ENCODE peak calls at places on chromosomes 12 and 14, in ten cellular contexts. I, N, Y, X, S, L, G, R, Q and B are unnamed samples.

GRCh38 chr12:41336041-41336552 is 148.0 kb downstream of the PDZRN4 start:
- DNase-seq in I (no peak), N (no peak), Y (no peak), X (no peak), S (no peak), L (no peak), G (no peak), R (no peak), Q (no peak), B (no peak)

GRCh38 chr12:52349196-52349595 is 18.1 kb downstream of the KRT85 start:
- DNase-seq in I (no peak), N (peak), Y (no peak), X (no peak), S (no peak), L (peak), G (no peak), R (peak), Q (no peak), B (peak)

GRCh38 chr12:29191267-29191889 is 42.3 kb downstream of the FAR2 start:
- DNase-seq in I (no peak), N (no peak), Y (no peak), X (no peak), S (no peak), L (no peak), G (no peak), R (no peak), Q (no peak), B (no peak)

GRCh38 chr14:50396636-50397460 is at the start of gene CDKL1:
- DNase-seq in I (peak), N (peak), Y (peak), X (peak), S (peak), L (peak), G (peak), R (no peak), Q (no peak), B (peak)

GRCh38 chr12:93698307-93699092 is 21.3 kb downstream of the CRADD start:
- DNase-seq in I (no peak), N (no peak), Y (no peak), X (no peak), S (no peak), L (peak), G (no peak), R (no peak), Q (no peak), B (no peak)

GRCh38 chr12:9925746-9926393 is 6.3 kb downstream of the CLEC2A start:
- DNase-seq in I (peak), N (peak), Y (no peak), X (peak), S (no peak), L (peak), G (no peak), R (no peak), Q (no peak), B (peak)

GRCh38 chr14:76424359-76424758 is 48.4 kb downstream of the ESRRB start:
- DNase-seq in I (no peak), N (no peak), Y (no peak), X (no peak), S (no peak), L (no peak), G (no peak), R (no peak), Q (no peak), B (no peak)

GRCh38 chr14:102187044-102187443 is 47.3 kb downstream of the WDR20 start:
- DNase-seq in I (peak), N (peak), Y (no peak), X (no peak), S (no peak), L (peak), G (peak), R (no peak), Q (no peak), B (peak)

GRCh38 chr14:25111061-25111601 is 61.2 kb upstream of the STXBP6 start:
- DNase-seq in I (peak), N (peak), Y (no peak), X (no peak), S (no peak), L (peak), G (peak), R (no peak), Q (no peak), B (peak)

GRCh38 chr12:31118347-31118830 is 44.7 kb downstream of the DDX11 start:
- DNase-seq in I (no peak), N (no peak), Y (no peak), X (peak), S (no peak), L (peak), G (no peak), R (no peak), Q (no peak), B (no peak)

GRCh38 chr12:68489273-68489672 is 121.4 kb upstream of the RAP1B start:
- DNase-seq in I (no peak), N (no peak), Y (no peak), X (no peak), S (no peak), L (no peak), G (no peak), R (no peak), Q (no peak), B (no peak)

GRCh38 chr14:97138801-97139200 is 341.6 kb downstream of the VRK1 start:
- DNase-seq in I (no peak), N (no peak), Y (no peak), X (no peak), S (no peak), L (no peak), G (no peak), R (no peak), Q (no peak), B (no peak)

GRCh38 chr12:132493482-132494178 is 3.7 kb downstream of the FBRSL1 start:
- DNase-seq in I (no peak), N (no peak), Y (no peak), X (no peak), S (no peak), L (no peak), G (no peak), R (no peak), Q (no peak), B (no peak)

GRCh38 chr14:101797785-101798342 is 36.4 kb downstream of the PPP2R5C start:
- DNase-seq in I (no peak), N (no peak), Y (no peak), X (no peak), S (no peak), L (no peak), G (no peak), R (no peak), Q (no peak), B (no peak)

GRCh38 chr12:109461049-109461845 is 15.9 kb downstream of the KCTD10 start:
- DNase-seq in I (no peak), N (peak), Y (no peak), X (no peak), S (no peak), L (peak), G (no peak), R (no peak), Q (no peak), B (no peak)

GRCh38 chr12:101414533-101415119 is 7.1 kb upstream of the ARL1 start:
- DNase-seq in I (peak), N (peak), Y (no peak), X (peak), S (no peak), L (peak), G (peak), R (no peak), Q (no peak), B (peak)

GRCh38 chr12:7076493-7076892 is 15.8 kb downstream of the C1R start:
- DNase-seq in I (no peak), N (no peak), Y (no peak), X (no peak), S (no peak), L (no peak), G (no peak), R (no peak), Q (no peak), B (no peak)

GRCh38 chr12:106282457-106283097 is 20.0 kb upstream of the TCP11L2 start:
- DNase-seq in I (no peak), N (no peak), Y (no peak), X (peak), S (peak), L (peak), G (peak), R (peak), Q (no peak), B (peak)

GRCh38 chr14:34322940-34323418 is 139.1 kb downstream of the SPTSSA start:
- DNase-seq in I (no peak), N (no peak), Y (peak), X (peak), S (peak), L (peak), G (peak), R (peak), Q (peak), B (peak)

GRCh38 chr14:88417594-88417993 is 32.1 kb downstream of the SPATA7 start:
- DNase-seq in I (no peak), N (no peak), Y (no peak), X (no peak), S (no peak), L (no peak), G (no peak), R (no peak), Q (no peak), B (no peak)

GRCh38 chr14:87233806-87234384 is 759.1 kb downstream of the GALC start:
- DNase-seq in I (no peak), N (no peak), Y (no peak), X (no peak), S (no peak), L (no peak), G (no peak), R (no peak), Q (no peak), B (peak)

GRCh38 chr12:45669762-45670161 is 59.7 kb upstream of the ARID2 start:
- DNase-seq in I (no peak), N (no peak), Y (no peak), X (no peak), S (no peak), L (no peak), G (no peak), R (no peak), Q (no peak), B (no peak)

GRCh38 chr14:92599786-92600185 is 86.2 kb downstream of the RIN3 start:
- DNase-seq in I (no peak), N (no peak), Y (no peak), X (no peak), S (no peak), L (peak), G (no peak), R (no peak), Q (no peak), B (no peak)

GRCh38 chr12:107335802-107336570 is 242.6 kb upstream of the CRY1 start:
- DNase-seq in I (no peak), N (no peak), Y (no peak), X (no peak), S (no peak), L (no peak), G (peak), R (no peak), Q (no peak), B (no peak)

GRCh38 chr12:89906178-89906577 is 197.5 kb upstream of the ATP2B1 start:
- DNase-seq in I (no peak), N (no peak), Y (no peak), X (no peak), S (no peak), L (no peak), G (no peak), R (no peak), Q (no peak), B (no peak)

GRCh38 chr12:127398026-127398715 is 868.8 kb upstream of the TMEM132C start:
- DNase-seq in I (no peak), N (peak), Y (no peak), X (no peak), S (no peak), L (peak), G (no peak), R (no peak), Q (no peak), B (no peak)

GRCh38 chr14:102580552-102581110 is 11.8 kb upstream of the RCOR1 start:
- DNase-seq in I (no peak), N (no peak), Y (no peak), X (no peak), S (no peak), L (peak), G (no peak), R (no peak), Q (no peak), B (no peak)

GRCh38 chr12:66539451-66539850 is 139.4 kb downstream of the GRIP1 start:
- DNase-seq in I (no peak), N (no peak), Y (no peak), X (no peak), S (no peak), L (no peak), G (no peak), R (no peak), Q (no peak), B (no peak)

GRCh38 chr12:93541578-93542217 is 30.8 kb upstream of the SOCS2 start:
- DNase-seq in I (no peak), N (no peak), Y (no peak), X (no peak), S (no peak), L (no peak), G (peak), R (no peak), Q (no peak), B (no peak)

GRCh38 chr14:100665518-100666032 is 61.1 kb upstream of the DLK1 start:
- DNase-seq in I (no peak), N (peak), Y (peak), X (no peak), S (no peak), L (peak), G (no peak), R (no peak), Q (no peak), B (peak)

GRCh38 chr14:100547633-100548294 is 39.5 kb downstream of the BEGAIN start:
- DNase-seq in I (no peak), N (no peak), Y (no peak), X (no peak), S (peak), L (peak), G (no peak), R (peak), Q (no peak), B (peak)

GRCh38 chr12:103877934-103878510 is 37.0 kb upstream of the NT5DC3 start:
- DNase-seq in I (no peak), N (peak), Y (peak), X (peak), S (peak), L (peak), G (peak), R (peak), Q (peak), B (peak)

GRCh38 chr12:13093850-13094225 is 9.6 kb downstream of the GSG1 start:
- DNase-seq in I (no peak), N (peak), Y (no peak), X (no peak), S (no peak), L (peak), G (peak), R (no peak), Q (no peak), B (no peak)